ENCODE peak calls at places on chromosomes 2 and 18, in ten cellular contexts. K is KBM-7; O is upper lobe of right lung; A is transverse colon; T is NCI-H774; L is naive thymus-derived CD4-positive, alpha-beta T cell; I is activated CD4-positive, alpha-beta T cell treated with anti-CD3 and anti-CD28 coated beads, Interleukin-2, amount 50 U/mL, for 4 hours; B is iPS-NIHi11; J is effector memory CD8-positive, alpha-beta T cell; W is activated T-helper 1 cell treated with Interleukin-2 at 50 U/mL for 16 hours. Q is an unnamed sample.

GRCh38 chr18:57347784-57348183 is 4.6 kb upstream of the ST8SIA3 start:
- DNase-seq in K (no peak), O (no peak), A (no peak), T (no peak), L (no peak), I (no peak), B (no peak), J (no peak), W (no peak), Q (no peak)

GRCh38 chr2:177254433-177255226 is 9.9 kb downstream of the NFE2L2 start:
- DNase-seq in K (peak), O (no peak), A (peak), T (peak), L (no peak), I (no peak), B (peak), J (no peak), W (no peak), Q (peak)

GRCh38 chr2:147469471-147469870 is 375.4 kb upstream of the ACVR2A start:
- DNase-seq in K (no peak), O (no peak), A (no peak), T (no peak), L (no peak), I (no peak), B (peak), J (no peak), W (no peak), Q (peak)

GRCh38 chr18:9595197-9595596 is 19.2 kb downstream of the PPP4R1 start:
- DNase-seq in K (no peak), O (no peak), A (no peak), T (no peak), L (no peak), I (no peak), B (no peak), J (no peak), W (no peak), Q (no peak)

GRCh38 chr2:99439989-99440388 is 49.8 kb downstream of the REV1 start:
- DNase-seq in K (no peak), O (no peak), A (no peak), T (no peak), L (no peak), I (no peak), B (no peak), J (no peak), W (no peak), Q (no peak)

GRCh38 chr18:11728247-11728646 is 39.2 kb downstream of the GNAL start:
- DNase-seq in K (peak), O (no peak), A (no peak), T (no peak), L (no peak), I (no peak), B (peak), J (no peak), W (no peak), Q (peak)

GRCh38 chr2:30776831-30777652 is 30.2 kb downstream of the CAPN13 start:
- DNase-seq in K (no peak), O (no peak), A (peak), T (no peak), L (no peak), I (no peak), B (no peak), J (no peak), W (no peak), Q (no peak)

GRCh38 chr2:84631047-84631446 is 114.7 kb downstream of the DNAH6 start:
- DNase-seq in K (peak), O (no peak), A (no peak), T (no peak), L (no peak), I (no peak), B (peak), J (no peak), W (no peak), Q (peak)

GRCh38 chr2:240220371-240220770 is 79.9 kb upstream of the OTOS start:
- DNase-seq in K (no peak), O (no peak), A (no peak), T (no peak), L (no peak), I (no peak), B (no peak), J (no peak), W (no peak), Q (no peak)

GRCh38 chr2:96245609-96246390 is 20.0 kb downstream of the TMEM127 start:
- DNase-seq in K (peak), O (no peak), A (no peak), T (no peak), L (no peak), I (no peak), B (no peak), J (no peak), W (no peak), Q (no peak)

GRCh38 chr18:70373062-70373519 is 84.2 kb downstream of the SOCS6 start:
- DNase-seq in K (no peak), O (no peak), A (no peak), T (no peak), L (no peak), I (no peak), B (no peak), J (no peak), W (no peak), Q (peak)

GRCh38 chr18:29164993-29165599 is 988.2 kb upstream of the CDH2 start:
- DNase-seq in K (no peak), O (no peak), A (no peak), T (no peak), L (no peak), I (no peak), B (no peak), J (no peak), W (no peak), Q (no peak)

GRCh38 chr18:72456802-72457201 is 87.3 kb downstream of the CBLN2 start:
- DNase-seq in K (no peak), O (no peak), A (no peak), T (no peak), L (no peak), I (no peak), B (no peak), J (no peak), W (no peak), Q (no peak)

GRCh38 chr2:20622731-20623130 is 28.2 kb downstream of the HS1BP3 start:
- DNase-seq in K (no peak), O (peak), A (peak), T (no peak), L (no peak), I (no peak), B (no peak), J (no peak), W (no peak), Q (peak)

GRCh38 chr2:46171441-46171953 is 125.7 kb upstream of the EPAS1 start:
- DNase-seq in K (no peak), O (no peak), A (no peak), T (no peak), L (no peak), I (no peak), B (no peak), J (no peak), W (no peak), Q (no peak)

GRCh38 chr2:188665196-188665595 is 309.0 kb upstream of the COL3A1 start:
- DNase-seq in K (no peak), O (no peak), A (no peak), T (no peak), L (no peak), I (no peak), B (peak), J (no peak), W (no peak), Q (no peak)

GRCh38 chr2:35846-36245 is 10.5 kb downstream of the FAM110C start:
- DNase-seq in K (no peak), O (peak), A (peak), T (no peak), L (no peak), I (no peak), B (no peak), J (no peak), W (no peak), Q (no peak)

GRCh38 chr2:190277234-190278112 is 42.2 kb downstream of the HIBCH start:
- DNase-seq in K (peak), O (no peak), A (peak), T (peak), L (no peak), I (no peak), B (peak), J (no peak), W (no peak), Q (peak)

GRCh38 chr2:196101325-196101981 is 32.8 kb upstream of the DNAH7 start:
- DNase-seq in K (no peak), O (no peak), A (peak), T (no peak), L (no peak), I (peak), B (no peak), J (no peak), W (no peak), Q (no peak)

GRCh38 chr2:167758292-167758691 is 489.1 kb downstream of the STK39 start:
- DNase-seq in K (no peak), O (no peak), A (no peak), T (no peak), L (no peak), I (no peak), B (peak), J (no peak), W (no peak), Q (no peak)

GRCh38 chr2:96538487-96539214 is 2.1 kb downstream of the ARID5A start:
- DNase-seq in K (peak), O (peak), A (peak), T (no peak), L (peak), I (peak), B (peak), J (peak), W (peak), Q (peak)

GRCh38 chr2:170819941-170820646 is 3.4 kb downstream of the GAD1 start:
- DNase-seq in K (no peak), O (no peak), A (no peak), T (no peak), L (no peak), I (no peak), B (peak), J (no peak), W (no peak), Q (no peak)

GRCh38 chr18:42032447-42032846 is 77.4 kb downstream of the PIK3C3 start:
- DNase-seq in K (no peak), O (no peak), A (no peak), T (no peak), L (no peak), I (no peak), B (no peak), J (no peak), W (no peak), Q (no peak)

GRCh38 chr2:219285894-219286425 is 6.8 kb downstream of the DNAJB2 start:
- DNase-seq in K (no peak), O (peak), A (no peak), T (no peak), L (no peak), I (no peak), B (peak), J (no peak), W (no peak), Q (peak)

GRCh38 chr2:156125018-156125417 is 207.5 kb downstream of the NR4A2 start:
- DNase-seq in K (no peak), O (no peak), A (no peak), T (no peak), L (no peak), I (no peak), B (peak), J (no peak), W (no peak), Q (no peak)

GRCh38 chr18:58320907-58321561 is 277.0 kb downstream of the NEDD4L start:
- DNase-seq in K (no peak), O (no peak), A (no peak), T (no peak), L (no peak), I (no peak), B (no peak), J (no peak), W (no peak), Q (peak)

GRCh38 chr18:34595673-34596072 is 114.4 kb upstream of the DTNA start:
- DNase-seq in K (no peak), O (no peak), A (no peak), T (peak), L (no peak), I (no peak), B (peak), J (no peak), W (no peak), Q (peak)

GRCh38 chr2:172021955-172022354 is 22.2 kb downstream of the METAP1D start:
- DNase-seq in K (no peak), O (no peak), A (no peak), T (no peak), L (no peak), I (no peak), B (no peak), J (no peak), W (no peak), Q (peak)

GRCh38 chr18:55319517-55319905 is 268.5 kb downstream of the TCF4 start:
- DNase-seq in K (no peak), O (no peak), A (no peak), T (no peak), L (no peak), I (no peak), B (no peak), J (no peak), W (no peak), Q (no peak)